ENCODE peak calls at places on chromosomes 4 and X, in four cellular contexts. P is HCT116, O is HepG2, U is Panc1. R is an unnamed sample.

GRCh38 chrX:107654778-107655761 is 26.8 kb downstream of the PRPS1 start:
- DNase-seq in P (peak), U (no peak), O (peak), R (peak)

GRCh38 chrX:150094375-150094774 is 156.1 kb upstream of the EOLA2 start:
- DNase-seq in O (no peak), U (no peak), P (no peak), R (no peak)

GRCh38 chr4:8330821-8331566 is 61.4 kb downstream of the HTRA3 start:
- DNase-seq in U (no peak), O (no peak), P (no peak), R (no peak)

GRCh38 chr4:164768516-164768915 is 14.6 kb downstream of the SMIM31 start:
- DNase-seq in O (no peak), P (peak), U (no peak), R (no peak)

GRCh38 chr4:140807491-140808257 is 51.5 kb upstream of the TBC1D9 start:
- DNase-seq in U (no peak), P (no peak), O (no peak), R (no peak)

GRCh38 chrX:22526339-22526738 is 253.6 kb downstream of the CBLL2 start:
- DNase-seq in P (peak), U (peak), O (no peak), R (no peak)

GRCh38 chrX:66731398-66731797 is 92.5 kb upstream of the EDA2R start:
- DNase-seq in U (no peak), P (no peak), O (peak), R (peak)

GRCh38 chr4:126727461-126727860 is 905.3 kb upstream of the INTU start:
- DNase-seq in O (no peak), U (no peak), P (no peak), R (no peak)

GRCh38 chr4:119623025-119623424 is 5.6 kb downstream of the PDE5A start:
- DNase-seq in U (no peak), O (no peak), P (no peak), R (no peak)

GRCh38 chr4:32268949-32269348 is 1548.8 kb downstream of the PCDH7 start:
- DNase-seq in P (peak), U (no peak), O (no peak), R (no peak)

GRCh38 chr4:74640111-74640903 is 154.0 kb downstream of the BTC start:
- DNase-seq in U (no peak), P (no peak), O (no peak), R (no peak)

GRCh38 chr4:82044141-82044993 is 329.4 kb downstream of the HNRNPD start:
- DNase-seq in O (no peak), P (no peak), U (no peak), R (no peak)

GRCh38 chr4:183011213-183011907 is 87.7 kb upstream of the WWC2 start:
- DNase-seq in P (no peak), U (no peak), O (no peak), R (peak)

GRCh38 chr4:116180056-116180690 is 905.2 kb downstream of the TRAM1L1 start:
- DNase-seq in P (peak), O (no peak), U (no peak), R (peak)

GRCh38 chr4:88818650-88819470 is 121.2 kb upstream of the NAP1L5 start:
- DNase-seq in U (peak), P (peak), O (peak), R (peak)

GRCh38 chr4:128068927-128069326 is 7.8 kb downstream of the LARP1B start:
- DNase-seq in U (no peak), O (peak), P (peak), R (peak)

GRCh38 chr4:54277691-54278090 is 48.6 kb downstream of the PDGFRA start:
- DNase-seq in U (no peak), P (no peak), O (no peak), R (no peak)

GRCh38 chr4:80202784-80203553 is 5.7 kb downstream of the PRDM8 start:
- DNase-seq in O (no peak), U (no peak), P (no peak), R (no peak)

GRCh38 chr4:185920171-185920570 is 108.2 kb upstream of the SORBS2 start:
- DNase-seq in P (no peak), U (no peak), O (peak), R (no peak)

GRCh38 chr4:118712872-118713271 is 27.7 kb downstream of the METTL14 start:
- DNase-seq in U (no peak), P (no peak), O (no peak), R (no peak)

DNA sequence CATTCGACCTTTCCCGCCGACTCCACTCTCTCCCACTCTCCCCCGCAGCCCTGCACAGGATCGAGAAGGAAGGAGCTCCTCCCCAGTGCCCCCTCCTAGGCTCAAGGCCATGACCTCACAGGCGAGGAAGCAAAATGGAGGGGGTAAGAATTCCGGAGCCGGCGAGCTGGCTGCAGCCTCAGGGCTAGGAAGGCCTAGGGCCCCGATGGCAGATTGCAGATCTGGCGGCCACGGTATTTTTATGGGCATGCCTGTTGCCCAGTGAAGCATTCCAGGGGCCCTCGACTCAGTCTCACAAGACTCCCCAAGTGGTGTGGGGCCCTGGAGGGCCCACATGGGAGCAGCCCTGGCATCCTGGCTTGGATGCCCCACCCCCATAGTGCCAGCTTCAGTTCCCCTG is 942 bp upstream of the L1CAM start:
- DNase-seq in U (no peak), P (no peak), O (no peak), R (no peak)
- TF ChIP-seq TCF7L2 in U (no peak), P (no peak), O (no peak), R (no peak)

DNA sequence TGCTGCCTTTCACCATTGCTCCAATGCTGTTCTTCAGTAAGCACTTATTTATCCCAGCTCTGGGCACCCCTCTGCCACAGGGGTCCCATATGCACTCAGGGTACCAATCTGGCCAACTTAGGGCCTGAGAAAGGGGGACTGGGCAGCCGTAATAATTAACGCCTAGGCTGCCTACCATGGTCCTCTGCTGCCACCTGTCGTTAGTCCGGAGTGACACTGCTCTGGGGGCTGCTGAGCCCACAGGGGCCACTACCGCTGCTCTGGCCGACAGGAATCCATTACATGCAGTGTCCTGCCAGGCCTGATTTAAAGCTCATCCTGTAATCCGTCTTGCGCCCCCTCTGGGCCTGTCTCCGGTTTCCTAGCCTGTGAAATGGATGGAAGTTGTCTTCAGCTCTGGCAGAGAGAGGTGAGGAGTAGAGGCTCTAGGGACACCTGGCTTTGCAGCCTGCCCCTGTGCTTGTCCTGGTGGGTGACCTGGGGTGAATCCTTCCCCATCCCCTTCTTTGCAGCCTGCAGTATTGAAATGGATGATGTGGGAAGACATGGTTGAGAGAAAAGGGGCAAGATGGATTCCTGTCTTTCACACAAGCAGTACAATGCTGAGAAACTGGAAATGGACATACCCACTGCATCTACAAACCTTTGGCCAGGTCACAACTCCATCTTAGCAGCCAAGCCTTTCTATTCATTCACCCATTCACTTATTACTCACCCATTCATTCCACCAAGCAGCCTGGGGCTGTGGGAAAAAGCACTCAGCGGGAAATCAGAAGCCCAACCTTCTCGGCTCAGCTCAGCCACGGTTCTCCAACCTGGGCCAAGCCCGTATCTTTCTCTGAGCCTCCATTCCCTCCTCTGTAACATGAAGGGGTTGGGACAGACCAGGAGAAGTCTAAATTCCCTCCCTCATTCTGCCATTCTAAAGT is 116.3 kb upstream of the NALF2 start:
- DNase-seq in U (no peak), O (peak), P (peak), R (peak)
- TF ChIP-seq TCF7L2 in U (no peak), O (no peak), P (no peak), R (no peak)

GRCh38 chr4:2258091-2259035 is 3.5 kb downstream of the MXD4 start:
- DNase-seq in O (no peak), P (no peak), U (no peak), R (no peak)

GRCh38 chr4:2255501-2256155 is 6.3 kb downstream of the MXD4 start:
- DNase-seq in O (no peak), U (no peak), P (no peak), R (no peak)

GRCh38 chr4:2256156-2256731 is 5.7 kb downstream of the MXD4 start:
- DNase-seq in O (no peak), P (no peak), U (no peak), R (no peak)

GRCh38 chr4:2257361-2258001 is 4.4 kb downstream of the MXD4 start:
- DNase-seq in O (no peak), P (no peak), U (no peak), R (no peak)

GRCh38 chr4:2256781-2257191 is 5.1 kb downstream of the MXD4 start:
- DNase-seq in O (no peak), U (no peak), P (no peak), R (peak)
- TF ChIP-seq TCF7L2 in O (no peak), U (no peak), P (no peak), R (no peak)

GRCh38 chr4:2805712-2806391 is 13.0 kb downstream of the SH3BP2 start:
- DNase-seq in O (no peak), U (no peak), P (no peak), R (no peak)

GRCh38 chr4:2804973-2805501 is 12.2 kb downstream of the SH3BP2 start:
- DNase-seq in U (no peak), O (no peak), P (no peak), R (no peak)

GRCh38 chr4:2808001-2808400 is 15.1 kb downstream of the SH3BP2 start:
- DNase-seq in P (no peak), U (no peak), O (no peak), R (no peak)

GRCh38 chr4:2807571-2807970 is 14.7 kb downstream of the SH3BP2 start:
- DNase-seq in O (no peak), U (no peak), P (no peak), R (no peak)

DNA sequence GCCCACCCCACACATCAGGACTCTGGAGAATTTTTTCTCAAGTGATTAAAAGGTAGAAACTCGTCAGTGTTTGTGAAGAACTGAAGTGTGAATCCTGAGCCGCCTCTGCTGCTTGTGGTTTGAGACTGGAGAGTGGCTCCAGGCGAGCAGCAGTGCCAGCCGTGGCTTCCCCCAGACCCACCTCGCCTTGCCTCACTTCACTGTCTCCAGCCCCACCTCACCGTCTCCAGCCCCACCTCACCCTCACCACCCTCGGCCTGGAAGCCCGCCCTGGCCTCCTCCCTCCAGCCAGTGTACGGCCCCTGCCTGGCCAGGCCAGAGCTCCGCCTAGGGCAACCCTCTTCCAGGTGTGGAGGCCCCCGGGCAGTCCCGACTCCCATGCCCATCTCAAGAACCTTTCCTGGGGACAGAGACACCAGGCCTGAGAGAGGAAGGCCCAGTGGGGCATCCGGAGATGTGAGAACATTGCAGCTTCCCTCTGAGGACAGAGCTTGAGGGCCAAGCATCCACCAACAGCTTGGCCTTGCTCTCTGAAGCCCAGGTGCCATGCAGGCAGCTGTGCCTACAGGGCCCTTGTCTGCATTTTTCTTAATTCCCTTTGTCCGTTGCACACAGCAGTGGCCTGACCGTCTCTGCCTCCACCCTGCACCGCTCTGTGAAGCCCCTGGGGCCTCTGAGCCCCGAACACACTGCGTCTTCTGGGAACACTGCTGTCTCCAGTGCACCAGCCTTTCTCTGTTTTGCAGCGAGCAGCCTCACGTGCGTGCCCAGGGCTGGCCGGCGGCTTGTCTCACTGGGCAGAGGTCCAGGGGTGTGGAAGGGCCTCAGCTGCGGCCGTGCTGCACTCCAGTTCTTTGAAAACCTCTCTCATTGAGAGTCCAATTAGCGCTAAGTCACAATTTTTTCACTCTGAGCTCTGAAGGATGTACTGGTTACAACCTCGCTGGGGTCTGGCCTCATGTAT is 13.8 kb downstream of the SH3BP2 start:
- DNase-seq in P (no peak), U (no peak), O (no peak), R (no peak)
- TF ChIP-seq TCF7L2 in P (no peak), U (no peak), O (no peak), R (no peak)

DNA sequence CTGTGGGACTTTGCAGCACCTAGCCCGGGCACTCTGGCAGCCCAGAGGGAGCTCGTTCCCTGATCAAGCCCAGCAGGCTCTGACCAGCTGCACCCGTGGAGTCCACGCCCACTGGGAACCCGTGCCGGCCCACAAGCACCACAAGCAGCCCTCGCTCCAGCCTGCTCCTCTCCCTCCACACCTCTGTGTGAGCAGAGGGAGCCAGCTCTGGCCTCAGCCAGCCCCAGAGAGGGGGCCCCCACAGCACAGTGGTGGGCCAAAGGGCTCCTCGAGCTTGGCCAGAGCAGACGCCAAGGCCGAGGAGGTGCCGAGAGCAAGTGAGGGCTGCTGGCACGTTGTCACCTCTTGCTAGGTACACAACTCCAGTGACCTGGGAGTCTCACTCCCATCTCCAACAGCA is 5.1 kb upstream of the UGT2A1 start:
- DNase-seq in O (no peak), P (no peak), U (no peak), R (no peak)
- TF ChIP-seq TCF7L2 in O (no peak), P (no peak), U (no peak), R (no peak)

GRCh38 chr4:108834787-108835384 is 72.0 kb upstream of the ETNPPL start:
- DNase-seq in U (no peak), P (peak), O (peak), R (no peak)
- TF ChIP-seq TCF7L2 in U (no peak), P (no peak), O (no peak), R (no peak)

GRCh38 chr4:143359794-143360193 is 23.1 kb downstream of the GAB1 start:
- DNase-seq in P (no peak), O (no peak), U (no peak), R (no peak)
- TF ChIP-seq TCF7L2 in P (no peak), O (no peak), U (no peak), R (no peak)

GRCh38 chr4:2849267-2850140 is 5.9 kb downstream of the ADD1 start:
- DNase-seq in P (no peak), U (no peak), O (no peak), R (no peak)
- TF ChIP-seq TCF7L2 in P (no peak), U (no peak), O (no peak), R (no peak)